ENCODE peak calls at places on chromosomes 6 and 20, in eight cellular contexts. C is choroid plexus epithelial cell; W is ascending aorta; D is COR-L47; E is HL-60; P is stomach; H is activated CD4-positive, alpha-beta T cell treated with anti-CD3 and anti-CD28 coated beads for 36 hours; J is ELF-1. N is an unnamed sample.
A peak's percentile ranks its signal among the peaks of the same experiment; 100 is the strongest.

GRCh38 chr6:154403803-154404202 is 47.2 kb upstream of the IPCEF1 start:
- DNase-seq in C (peak; percentile 67), W (no peak), D (peak; percentile 30), E (no peak), P (peak; percentile 31), H (peak; percentile 28), J (no peak), N (no peak)

GRCh38 chr6:163626073-163626867 is 211.8 kb downstream of the QKI start:
- DNase-seq in C (no peak), W (no peak), D (no peak), E (no peak), P (no peak), H (no peak), J (no peak), N (no peak)

GRCh38 chr20:60254901-60255411 is 296.7 kb downstream of the CDH26 start:
- DNase-seq in C (peak; percentile 5), W (no peak), D (peak; percentile 56), E (no peak), P (no peak), H (no peak), J (no peak), N (no peak)

GRCh38 chr6:141288947-141289346 is 843.8 kb upstream of the GJE1 start:
- DNase-seq in C (no peak), W (no peak), D (no peak), E (no peak), P (no peak), H (no peak), J (no peak), N (no peak)

GRCh38 chr6:28977351-28978136 is 27.6 kb downstream of the ZNF311 start:
- DNase-seq in C (peak; percentile 68), W (no peak), D (no peak), E (peak; percentile 71), P (no peak), H (peak; percentile 42), J (peak; percentile 81), N (no peak)

GRCh38 chr20:63238491-63239126 is 2.9 kb downstream of the BIRC7 start:
- DNase-seq in C (no peak), W (no peak), D (no peak), E (no peak), P (no peak), H (peak; percentile 31), J (no peak), N (no peak)

GRCh38 chr6:125832396-125832795 is 41.6 kb downstream of the NCOA7 start:
- DNase-seq in C (no peak), W (no peak), D (no peak), E (no peak), P (no peak), H (no peak), J (no peak), N (no peak)

GRCh38 chr6:118917550-118918321 is 17.2 kb downstream of the MCM9 start:
- DNase-seq in C (no peak), W (no peak), D (no peak), E (no peak), P (no peak), H (no peak), J (no peak), N (no peak)

GRCh38 chr6:163585932-163586437 is 171.5 kb downstream of the QKI start:
- DNase-seq in C (peak; percentile 95), W (no peak), D (no peak), E (peak; percentile 22), P (no peak), H (no peak), J (no peak), N (peak; percentile 66)

GRCh38 chr6:29926795-29927427 is 15.4 kb upstream of the HLA-A start:
- DNase-seq in C (peak; percentile 76), W (no peak), D (no peak), E (no peak), P (peak; percentile 84), H (peak; percentile 92), J (no peak), N (peak; percentile 70)

GRCh38 chr20:16580127-16580526 is 6.9 kb upstream of the KIF16B start:
- DNase-seq in C (peak; percentile 64), W (no peak), D (peak; percentile 23), E (no peak), P (no peak), H (no peak), J (peak; percentile 80), N (no peak)

GRCh38 chr20:24479595-24479994 is 10.2 kb downstream of the SYNDIG1 start:
- DNase-seq in C (no peak), W (no peak), D (no peak), E (no peak), P (no peak), H (no peak), J (peak; percentile 47), N (no peak)

GRCh38 chr6:134402372-134402984 is 84.6 kb upstream of the SGK1 start:
- DNase-seq in C (no peak), W (no peak), D (no peak), E (no peak), P (no peak), H (peak; percentile 29), J (no peak), N (no peak)

GRCh38 chr6:142387997-142388815 is 86.4 kb downstream of the ADGRG6 start:
- DNase-seq in C (peak; percentile 81), W (no peak), D (no peak), E (no peak), P (no peak), H (no peak), J (no peak), N (no peak)

GRCh38 chr6:152458648-152459047 is 178.5 kb downstream of the SYNE1 start:
- DNase-seq in C (peak; percentile 39), W (no peak), D (no peak), E (no peak), P (no peak), H (no peak), J (no peak), N (no peak)

GRCh38 chr6:30219244-30219643 is 6.0 kb upstream of the TRIM26 start:
- DNase-seq in C (peak; percentile 75), W (no peak), D (peak; percentile 69), E (peak; percentile 22), P (peak; percentile 64), H (peak; percentile 69), J (peak; percentile 67), N (peak; percentile 44)

GRCh38 chr20:47319517-47320252 is 36.8 kb downstream of the ZMYND8 start:
- DNase-seq in C (peak; percentile 73), W (no peak), D (no peak), E (no peak), P (peak; percentile 93), H (no peak), J (peak; percentile 96), N (peak; percentile 88)

GRCh38 chr6:20186981-20187380 is 25.3 kb downstream of the MBOAT1 start:
- DNase-seq in C (no peak), W (no peak), D (no peak), E (no peak), P (no peak), H (no peak), J (no peak), N (no peak)

GRCh38 chr6:149031545-149032317 is 284.9 kb downstream of the UST start:
- DNase-seq in C (peak; percentile 94), W (no peak), D (no peak), E (no peak), P (no peak), H (peak; percentile 75), J (no peak), N (no peak)

GRCh38 chr6:87364602-87365252 is 20.1 kb downstream of the C6orf163 start:
- DNase-seq in C (no peak), W (no peak), D (no peak), E (no peak), P (no peak), H (no peak), J (no peak), N (no peak)

GRCh38 chr20:44065401-44066340 is 121.3 kb downstream of the JPH2 start:
- DNase-seq in C (no peak), W (no peak), D (no peak), E (no peak), P (no peak), H (no peak), J (no peak), N (no peak)

GRCh38 chr6:55617272-55617671 is 38.3 kb upstream of the HMGCLL1 start:
- DNase-seq in C (peak; percentile 76), W (no peak), D (no peak), E (no peak), P (no peak), H (peak; percentile 18), J (peak; percentile 15), N (no peak)

GRCh38 chr6:158706369-158706982 is 56.6 kb downstream of the SYTL3 start:
- DNase-seq in C (peak; percentile 79), W (no peak), D (no peak), E (no peak), P (peak; percentile 61), H (no peak), J (peak; percentile 81), N (peak; percentile 52)

GRCh38 chr20:33477386-33478234 is 12.3 kb upstream of the CBFA2T2 start:
- DNase-seq in C (no peak), W (no peak), D (peak; percentile 96), E (no peak), P (peak; percentile 71), H (no peak), J (peak; percentile 79), N (no peak)

GRCh38 chr6:18244251-18244650 is 20.1 kb downstream of the DEK start:
- DNase-seq in C (no peak), W (no peak), D (no peak), E (no peak), P (no peak), H (no peak), J (no peak), N (no peak)

GRCh38 chr20:34705383-34706021 is 1.4 kb downstream of the TP53INP2 start:
- DNase-seq in C (peak; percentile 31), W (no peak), D (no peak), E (no peak), P (peak; percentile 59), H (peak; percentile 52), J (peak; percentile 44), N (peak; percentile 35)

GRCh38 chr20:47280668-47281067 is 75.8 kb downstream of the ZMYND8 start:
- DNase-seq in C (no peak), W (no peak), D (no peak), E (no peak), P (no peak), H (no peak), J (no peak), N (no peak)

GRCh38 chr6:155212616-155213380 is 51.0 kb upstream of the CLDN20 start:
- DNase-seq in C (no peak), W (no peak), D (no peak), E (no peak), P (no peak), H (no peak), J (no peak), N (no peak)

GRCh38 chr20:63825331-63826118 is 5.5 kb downstream of the ZBTB46 start:
- DNase-seq in C (no peak), W (no peak), D (no peak), E (no peak), P (no peak), H (no peak), J (no peak), N (no peak)

GRCh38 chr20:55584307-55584706 is 421.0 kb downstream of the CBLN4 start:
- DNase-seq in C (no peak), W (no peak), D (no peak), E (no peak), P (no peak), H (no peak), J (no peak), N (no peak)

GRCh38 chr6:35388772-35389352 is 46.5 kb downstream of the PPARD start:
- DNase-seq in C (no peak), W (no peak), D (no peak), E (no peak), P (no peak), H (no peak), J (no peak), N (no peak)

GRCh38 chr6:155890409-155890808 is 434.8 kb upstream of the NOX3 start:
- DNase-seq in C (no peak), W (no peak), D (no peak), E (no peak), P (no peak), H (no peak), J (no peak), N (no peak)

GRCh38 chr6:122555561-122555960 is 54.6 kb upstream of the PKIB start:
- DNase-seq in C (no peak), W (no peak), D (no peak), E (no peak), P (no peak), H (no peak), J (no peak), N (no peak)

GRCh38 chr6:25601797-25602679 is 50.0 kb upstream of the SCGN start:
- DNase-seq in C (peak; percentile 80), W (no peak), D (peak; percentile 59), E (no peak), P (no peak), H (no peak), J (no peak), N (no peak)